ENCODE peak calls at places on chromosomes 4 and X, in six cellular contexts. N, C, Q, J, F and D are unnamed samples.
A peak's percentile ranks its signal among the peaks of the same experiment; 100 is the strongest.

GRCh38 chr4:88600129-88600849 is 8.0 kb downstream of the HERC3 start:
- DNase-seq in N (no peak), C (peak; percentile 96), Q (no peak), J (no peak), F (no peak), D (no peak)

GRCh38 chrX:43224496-43224895 is 431.6 kb upstream of the MAOA start:
- DNase-seq in N (no peak), C (no peak), Q (no peak), J (no peak), F (no peak), D (no peak)

GRCh38 chr4:74473155-74473811 is 28.3 kb downstream of the AREG start:
- DNase-seq in N (no peak), C (peak; percentile 90), Q (no peak), J (no peak), F (no peak), D (no peak)

GRCh38 chr4:57554693-57555092 is 444.5 kb upstream of the IGFBP7 start:
- DNase-seq in N (no peak), C (no peak), Q (no peak), J (no peak), F (no peak), D (no peak)

GRCh38 chr4:87309625-87310024 is 13.1 kb downstream of the HSD17B13 start:
- DNase-seq in N (no peak), C (no peak), Q (no peak), J (no peak), F (no peak), D (no peak)

GRCh38 chr4:129526812-129527211 is 430.9 kb downstream of the C4orf33 start:
- DNase-seq in N (peak; percentile 3), C (no peak), Q (no peak), J (no peak), F (no peak), D (no peak)

GRCh38 chrX:130109429-130110378 is 593 bp downstream of the ELF4 start:
- DNase-seq in N (peak; percentile 61), C (no peak), Q (no peak), J (no peak), F (no peak), D (peak; percentile 48)

GRCh38 chr4:74755486-74755885 is 38.8 kb downstream of the BTC start:
- DNase-seq in N (no peak), C (peak; percentile 17), Q (no peak), J (no peak), F (no peak), D (peak; percentile 66)

GRCh38 chr4:188781655-188782054 is 642.4 kb downstream of the TRIML1 start:
- DNase-seq in N (peak; percentile 16), C (no peak), Q (no peak), J (no peak), F (no peak), D (no peak)

GRCh38 chr4:5004496-5004895 is 14.8 kb downstream of the CYTL1 start:
- DNase-seq in N (no peak), C (no peak), Q (no peak), J (peak; percentile 61), F (no peak), D (no peak)

GRCh38 chr4:98006060-98006459 is 137.2 kb downstream of the STPG2 start:
- DNase-seq in N (no peak), C (no peak), Q (no peak), J (no peak), F (no peak), D (no peak)

GRCh38 chr4:20393486-20394100 is 141.9 kb downstream of the SLIT2 start:
- DNase-seq in N (no peak), C (peak; percentile 29), Q (no peak), J (no peak), F (no peak), D (no peak)

GRCh38 chrX:129737921-129738320 is 858 bp upstream of the XPNPEP2 start:
- DNase-seq in N (no peak), C (peak; percentile 54), Q (no peak), J (no peak), F (no peak), D (no peak)

GRCh38 chr4:128635141-128635911 is 174.2 kb upstream of the JADE1 start:
- DNase-seq in N (no peak), C (peak; percentile 95), Q (peak; percentile 77), J (peak; percentile 98), F (no peak), D (peak; percentile 85)

GRCh38 chrX:57596109-57596870 is 4.5 kb downstream of the ZXDB start:
- DNase-seq in N (peak; percentile 40), C (no peak), Q (no peak), J (no peak), F (no peak), D (no peak)

GRCh38 chrX:57595381-57595811 is 3.6 kb downstream of the ZXDB start:
- DNase-seq in N (no peak), C (peak; percentile 91), Q (no peak), J (no peak), F (peak; percentile 59), D (no peak)
- H3K27ac ChIP-seq in N (peak overlapping the region; percentile 87), C (peak overlapping the region; percentile 54), Q (no peak overlapping the region), J (no peak overlapping the region), F (no peak overlapping the region), D (no peak overlapping the region)

DNA sequence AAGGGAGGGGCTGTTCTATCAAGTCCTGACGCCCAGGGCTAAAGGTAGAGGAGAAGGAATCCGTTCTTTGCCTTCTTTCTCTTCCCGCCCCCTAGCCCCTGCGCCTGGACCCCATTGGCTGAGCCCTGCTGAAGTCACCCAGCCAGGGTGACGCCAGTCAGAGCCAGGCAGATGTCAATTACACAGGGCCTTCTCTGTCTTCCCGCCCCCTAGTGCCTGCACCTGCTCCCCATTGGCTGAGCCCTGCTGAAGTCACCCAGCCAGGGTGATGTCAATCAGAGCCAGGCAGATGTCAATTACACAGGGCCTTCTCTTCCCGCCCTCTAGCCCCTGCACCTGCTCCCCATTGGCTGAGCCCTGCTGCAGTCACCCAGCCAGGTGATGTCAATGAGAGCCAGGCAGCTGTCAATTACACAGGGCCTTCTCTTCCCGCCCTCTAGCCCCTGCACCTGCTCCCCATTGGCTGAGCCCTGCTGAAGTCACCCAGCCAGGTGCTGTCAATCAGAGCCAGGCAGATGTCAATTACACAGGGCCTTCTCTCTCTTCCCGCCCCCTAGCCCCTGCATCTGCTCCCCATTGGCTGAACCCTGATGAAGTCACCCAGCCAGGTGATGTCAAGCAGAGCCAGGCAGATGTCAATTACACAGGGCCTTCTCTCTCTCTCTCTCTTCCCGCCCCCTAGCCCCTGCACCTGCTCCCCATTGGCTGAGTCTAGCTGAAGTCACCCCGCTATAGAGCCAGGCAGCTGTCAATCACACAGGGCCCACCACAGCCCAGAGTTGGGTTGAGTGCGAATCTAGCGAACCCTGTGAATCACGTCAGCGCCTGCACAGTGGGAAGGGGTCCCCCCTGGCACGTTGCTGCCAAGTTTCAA is 46.4 kb downstream of the ASMT start:
- DNase-seq in N (no peak), C (no peak), Q (peak; percentile 79), J (no peak), F (peak; percentile 99), D (peak; percentile 79)
- H3K4me3 ChIP-seq in N (no peak overlapping the region), C (no peak overlapping the region), Q (no peak overlapping the region), J (no peak overlapping the region), F (peak overlapping the region; percentile 79), D (peak overlapping the region; percentile 39)

GRCh38 chr4:152118819-152119553 is 358.2 kb upstream of the GATB start:
- DNase-seq in N (no peak), C (no peak), Q (no peak), J (peak; percentile 59), F (no peak), D (no peak)

GRCh38 chr4:152117501-152117900 is 356.7 kb upstream of the GATB start:
- DNase-seq in N (no peak), C (no peak), Q (no peak), J (no peak), F (no peak), D (no peak)

GRCh38 chr4:152117054-152117453 is 356.2 kb upstream of the GATB start:
- DNase-seq in N (no peak), C (no peak), Q (no peak), J (no peak), F (no peak), D (no peak)

GRCh38 chr4:152115794-152116193 is 355.0 kb upstream of the GATB start:
- DNase-seq in N (no peak), C (no peak), Q (no peak), J (no peak), F (peak; percentile 76), D (no peak)

GRCh38 chr4:152118108-152118507 is 357.3 kb upstream of the GATB start:
- DNase-seq in N (no peak), C (no peak), Q (no peak), J (no peak), F (no peak), D (no peak)
- H3K27ac ChIP-seq in N (no peak overlapping the region), C (no peak overlapping the region), Q (no peak overlapping the region), J (no peak overlapping the region), F (no peak overlapping the region), D (no peak overlapping the region)

GRCh38 chrX:107154787-107155620 is 36.4 kb upstream of the RBM41 start:
- DNase-seq in N (no peak), C (peak; percentile 48), Q (no peak), J (no peak), F (peak; percentile 40), D (no peak)
- H3K4me3 ChIP-seq in N (no peak overlapping the region), C (no peak overlapping the region), Q (no peak overlapping the region), J (no peak overlapping the region), F (peak overlapping the region; percentile 52), D (no peak overlapping the region)

GRCh38 chr4:10092481-10093272 is 23.9 kb downstream of the WDR1 start:
- DNase-seq in N (no peak), C (no peak), Q (peak; percentile 50), J (no peak), F (no peak), D (peak; percentile 53)
- H3K27ac ChIP-seq in N (no peak overlapping the region), C (peak overlapping the region; percentile 55), Q (no peak overlapping the region), J (peak overlapping the region; percentile 86), F (peak overlapping the region; percentile 59), D (peak overlapping the region; percentile 78)

GRCh38 chr4:151195801-151196200 is 81.2 kb upstream of the PRSS48 start:
- DNase-seq in N (no peak), C (peak; percentile 78), Q (no peak), J (no peak), F (no peak), D (no peak)

GRCh38 chr4:151199496-151200190 is 77.3 kb upstream of the PRSS48 start:
- DNase-seq in N (no peak), C (no peak), Q (no peak), J (no peak), F (no peak), D (no peak)

GRCh38 chr4:151197258-151197657 is 79.7 kb upstream of the PRSS48 start:
- DNase-seq in N (no peak), C (no peak), Q (no peak), J (no peak), F (no peak), D (no peak)

GRCh38 chr4:151202381-151202780 is 74.6 kb upstream of the PRSS48 start:
- DNase-seq in N (no peak), C (no peak), Q (no peak), J (no peak), F (no peak), D (no peak)

DNA sequence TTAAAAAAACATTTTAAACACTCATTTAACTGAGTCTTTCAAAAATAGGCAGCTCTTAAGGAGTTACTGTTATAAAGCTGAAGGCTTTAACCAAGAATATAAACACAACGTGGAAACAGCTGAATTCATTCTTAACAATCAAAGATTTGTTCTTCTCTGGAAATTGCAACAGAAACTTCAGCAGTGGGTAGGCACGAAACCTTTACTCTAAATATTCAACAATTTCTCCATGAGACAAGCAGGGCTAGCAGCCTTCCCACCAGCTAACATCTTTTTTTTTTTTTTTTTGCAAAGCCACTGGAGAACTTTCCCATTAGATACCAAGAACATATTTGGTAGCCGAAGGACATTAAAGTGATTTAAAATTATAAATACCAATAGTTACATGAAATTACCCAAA is 78.2 kb upstream of the PRSS48 start:
- DNase-seq in N (no peak), C (no peak), Q (no peak), J (no peak), F (no peak), D (no peak)
- H3K4me3 ChIP-seq in N (no peak overlapping the region), C (no peak overlapping the region), Q (no peak overlapping the region), J (no peak overlapping the region), F (no peak overlapping the region), D (no peak overlapping the region)